ENCODE peak calls at places on chromosomes 7 and 10, in seven cellular contexts. One of them, this sample, is unnamed.

GRCh38 chr10:98041352-98042043 is 11.1 kb upstream of the CRTAC1 start:
- DNase-seq in HCT116: peak; percentile 61
- DNase-seq in H1: peak; percentile 84
- DNase-seq in K562: peak; percentile 54
- DNase-seq in GM12878: no peak
- DNase-seq in SK-N-SH: peak; percentile 72
- DNase-seq in HepG2: peak; percentile 54
- DNase-seq in this sample: peak; percentile 58

GRCh38 chr7:158204453-158204852 is 383.2 kb downstream of the PTPRN2 start:
- DNase-seq in HCT116: no peak
- DNase-seq in H1: no peak
- DNase-seq in K562: no peak
- DNase-seq in GM12878: no peak
- DNase-seq in SK-N-SH: no peak
- DNase-seq in HepG2: no peak
- DNase-seq in this sample: no peak

GRCh38 chr7:119175916-119176627 is 951.6 kb downstream of the ANKRD7 start:
- DNase-seq in HCT116: peak; percentile 83
- DNase-seq in H1: peak; percentile 65
- DNase-seq in K562: peak; percentile 19
- DNase-seq in GM12878: peak; percentile 1
- DNase-seq in SK-N-SH: peak; percentile 26
- DNase-seq in HepG2: peak; percentile 67
- DNase-seq in this sample: peak; percentile 84

GRCh38 chr7:101628522-101628921 is 574 bp downstream of the MYL10 start:
- DNase-seq in HCT116: no peak
- DNase-seq in H1: no peak
- DNase-seq in K562: no peak
- DNase-seq in GM12878: no peak
- DNase-seq in SK-N-SH: peak; percentile 41
- DNase-seq in HepG2: no peak
- DNase-seq in this sample: no peak

GRCh38 chr10:114504769-114505579 is 100.7 kb upstream of the AFAP1L2 start:
- DNase-seq in HCT116: no peak
- DNase-seq in H1: no peak
- DNase-seq in K562: no peak
- DNase-seq in GM12878: no peak
- DNase-seq in SK-N-SH: no peak
- DNase-seq in HepG2: peak; percentile 67
- DNase-seq in this sample: no peak

GRCh38 chr10:6022693-6023092 is 39.5 kb downstream of the IL2RA start:
- DNase-seq in HCT116: no peak
- DNase-seq in H1: no peak
- DNase-seq in K562: no peak
- DNase-seq in GM12878: no peak
- DNase-seq in SK-N-SH: no peak
- DNase-seq in HepG2: no peak
- DNase-seq in this sample: no peak

GRCh38 chr7:47634273-47634672 is 52.4 kb upstream of the TNS3 start:
- DNase-seq in HCT116: no peak
- DNase-seq in H1: no peak
- DNase-seq in K562: no peak
- DNase-seq in GM12878: no peak
- DNase-seq in SK-N-SH: no peak
- DNase-seq in HepG2: no peak
- DNase-seq in this sample: no peak

GRCh38 chr7:92057375-92057774 is 76.9 kb downstream of the CYP51A1 start:
- DNase-seq in HCT116: no peak
- DNase-seq in H1: no peak
- DNase-seq in K562: no peak
- DNase-seq in GM12878: no peak
- DNase-seq in SK-N-SH: no peak
- DNase-seq in HepG2: no peak
- DNase-seq in this sample: peak; percentile 39

GRCh38 chr10:86019141-86019540 is 347.5 kb downstream of the GRID1 start:
- DNase-seq in HCT116: no peak
- DNase-seq in H1: no peak
- DNase-seq in K562: no peak
- DNase-seq in GM12878: no peak
- DNase-seq in SK-N-SH: no peak
- DNase-seq in HepG2: no peak
- DNase-seq in this sample: no peak

GRCh38 chr10:11511325-11511724 is 100.1 kb downstream of the USP6NL start:
- DNase-seq in HCT116: no peak
- DNase-seq in H1: no peak
- DNase-seq in K562: no peak
- DNase-seq in GM12878: no peak
- DNase-seq in SK-N-SH: no peak
- DNase-seq in HepG2: no peak
- DNase-seq in this sample: no peak

GRCh38 chr10:133229265-133230022 is 573 bp upstream of the UTF1 start:
- DNase-seq in HCT116: no peak
- DNase-seq in H1: no peak
- DNase-seq in K562: no peak
- DNase-seq in GM12878: no peak
- DNase-seq in SK-N-SH: no peak
- DNase-seq in HepG2: no peak
- DNase-seq in this sample: no peak

GRCh38 chr10:92903633-92904032 is 55.3 kb downstream of the EXOC6 start:
- DNase-seq in HCT116: no peak
- DNase-seq in H1: no peak
- DNase-seq in K562: no peak
- DNase-seq in GM12878: no peak
- DNase-seq in SK-N-SH: no peak
- DNase-seq in HepG2: peak; percentile 61
- DNase-seq in this sample: no peak

GRCh38 chr7:148149730-148150129 is 440.8 kb upstream of the C7orf33 start:
- DNase-seq in HCT116: no peak
- DNase-seq in H1: no peak
- DNase-seq in K562: no peak
- DNase-seq in GM12878: no peak
- DNase-seq in SK-N-SH: no peak
- DNase-seq in HepG2: no peak
- DNase-seq in this sample: no peak

GRCh38 chr10:128324058-128324457 is 197.8 kb upstream of the MKI67 start:
- DNase-seq in HCT116: no peak
- DNase-seq in H1: peak; percentile 63
- DNase-seq in K562: peak; percentile 53
- DNase-seq in GM12878: no peak
- DNase-seq in SK-N-SH: no peak
- DNase-seq in HepG2: peak; percentile 18
- DNase-seq in this sample: peak; percentile 27

DNA sequence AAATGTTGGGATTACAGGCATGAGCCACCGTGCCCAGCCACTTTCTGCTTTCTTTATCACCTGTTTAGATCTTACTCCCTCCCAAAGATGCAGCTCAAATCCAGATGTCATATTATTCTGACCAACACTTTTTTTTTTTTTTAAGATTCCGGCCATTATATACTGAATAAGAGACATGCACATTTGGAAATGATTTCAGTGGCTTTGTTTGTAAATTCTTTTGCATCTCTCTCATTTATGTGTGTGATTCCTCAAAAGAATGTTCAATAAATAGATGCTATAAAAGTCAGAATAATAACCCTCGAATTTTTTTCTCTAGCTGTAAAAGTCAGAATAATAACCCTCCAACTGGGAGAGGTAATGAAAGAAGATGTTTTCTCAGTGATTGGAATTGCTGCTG is 25.4 kb downstream of the HECW1 start:
- DNase-seq in HCT116: no peak
- DNase-seq in H1: no peak
- DNase-seq in K562: no peak
- DNase-seq in GM12878: no peak
- DNase-seq in SK-N-SH: no peak
- DNase-seq in HepG2: no peak
- DNase-seq in this sample: no peak
- H3K9ac ChIP-seq in HCT116: no peak overlapping the region
- H3K9ac ChIP-seq in H1: no peak overlapping the region
- H3K9ac ChIP-seq in K562: no peak overlapping the region
- H3K9ac ChIP-seq in GM12878: no peak overlapping the region
- H3K9ac ChIP-seq in SK-N-SH: no peak overlapping the region
- H3K9ac ChIP-seq in HepG2: no peak overlapping the region
- H3K9ac ChIP-seq in this sample: no peak overlapping the region

DNA sequence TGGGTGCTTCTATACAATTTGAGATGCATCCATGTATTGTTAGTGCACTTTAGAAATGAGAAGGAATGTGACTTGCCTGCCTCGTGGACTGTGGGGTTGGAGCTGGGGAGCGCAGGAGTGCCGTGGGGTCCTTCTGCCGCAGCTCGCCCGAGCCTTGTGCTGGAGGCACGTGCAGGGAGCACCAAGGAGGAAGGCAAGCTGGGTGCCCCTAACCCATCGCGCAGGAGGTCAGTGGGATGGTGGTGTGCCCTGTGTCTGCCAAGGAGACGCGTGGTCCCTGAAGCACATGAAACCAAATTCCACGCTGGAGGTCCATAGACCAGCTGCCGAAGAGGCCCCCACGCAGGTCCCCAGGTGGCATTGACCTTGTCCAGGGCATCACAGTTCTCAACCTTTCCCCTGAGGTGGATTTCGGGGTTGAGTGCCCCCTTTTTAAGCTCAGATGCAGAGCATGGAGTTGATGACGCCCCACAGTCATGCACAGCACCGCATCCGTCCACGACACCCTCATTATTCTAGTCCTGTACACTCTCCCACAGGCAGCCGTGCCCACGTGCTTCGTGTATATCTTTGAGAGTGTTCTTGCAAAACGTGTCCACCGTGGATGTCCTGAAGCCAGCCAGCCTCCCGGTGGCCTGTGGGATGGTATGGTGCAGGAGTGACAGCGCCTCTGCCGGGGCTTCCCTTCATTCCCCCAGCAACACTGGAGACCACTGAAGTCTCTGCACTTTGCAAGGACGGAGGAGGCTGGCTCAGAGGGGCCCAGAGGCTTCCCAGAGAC is 35.5 kb downstream of the FKBP6 start:
- DNase-seq in HCT116: no peak
- DNase-seq in H1: no peak
- DNase-seq in K562: no peak
- DNase-seq in GM12878: no peak
- DNase-seq in SK-N-SH: no peak
- DNase-seq in HepG2: no peak
- DNase-seq in this sample: no peak
- TF ChIP-seq YY1 in HCT116: no peak
- TF ChIP-seq YY1 in H1: no peak
- TF ChIP-seq YY1 in K562: no peak
- TF ChIP-seq YY1 in GM12878: no peak
- TF ChIP-seq YY1 in SK-N-SH: no peak
- TF ChIP-seq YY1 in HepG2: no peak
- TF ChIP-seq YY1 in this sample: no peak

GRCh38 chr7:106866298-106867281 is 1.5 kb downstream of the PIK3CG start:
- DNase-seq in HCT116: no peak
- DNase-seq in H1: no peak
- DNase-seq in K562: peak; percentile 54
- DNase-seq in GM12878: peak; percentile 44
- DNase-seq in SK-N-SH: no peak
- DNase-seq in HepG2: no peak
- DNase-seq in this sample: no peak
- H3K4me1 ChIP-seq in HCT116: no peaks in the 10 kb centered on the region
- H3K4me1 ChIP-seq in H1: no peaks in the 10 kb centered on the region
- H3K4me1 ChIP-seq in K562: peaks cover 58% of the 10 kb centered on the region
- H3K4me1 ChIP-seq in GM12878: peaks cover 41% of the 10 kb centered on the region
- H3K4me1 ChIP-seq in SK-N-SH: peaks cover 4% of the 10 kb centered on the region
- H3K4me1 ChIP-seq in HepG2: no peaks in the 10 kb centered on the region
- H3K4me1 ChIP-seq in this sample: no peaks in the 10 kb centered on the region

DNA sequence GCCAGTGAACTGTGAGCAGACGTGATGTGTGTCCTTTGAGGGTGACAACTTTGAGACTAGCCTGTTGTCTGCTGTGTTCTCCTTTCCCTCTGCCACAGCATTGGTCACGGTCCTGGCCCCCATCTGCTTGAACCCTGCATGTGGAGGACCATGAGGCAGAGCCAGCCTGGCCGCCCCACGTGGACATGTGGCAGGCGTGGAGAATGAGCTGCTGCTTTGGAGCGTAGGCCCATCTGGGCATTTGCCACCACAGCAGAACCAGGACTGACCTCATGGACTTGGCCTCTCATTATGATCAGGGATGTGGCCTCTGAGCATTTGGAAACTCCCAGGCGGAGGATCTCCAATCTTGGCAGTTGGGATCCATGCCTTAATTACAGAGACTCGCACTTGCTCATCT is 448.5 kb downstream of the TCERG1L start:
- DNase-seq in HCT116: no peak
- DNase-seq in H1: no peak
- DNase-seq in K562: no peak
- DNase-seq in GM12878: no peak
- DNase-seq in SK-N-SH: no peak
- DNase-seq in HepG2: no peak
- DNase-seq in this sample: no peak
- H3K9ac ChIP-seq in HCT116: no peak overlapping the region
- H3K9ac ChIP-seq in H1: no peak overlapping the region
- H3K9ac ChIP-seq in K562: no peak overlapping the region
- H3K9ac ChIP-seq in GM12878: no peak overlapping the region
- H3K9ac ChIP-seq in SK-N-SH: no peak overlapping the region
- H3K9ac ChIP-seq in HepG2: no peak overlapping the region
- H3K9ac ChIP-seq in this sample: no peak overlapping the region

GRCh38 chr7:70693690-70694356 is 438.1 kb upstream of the GALNT17 start:
- DNase-seq in HCT116: no peak
- DNase-seq in H1: peak; percentile 85
- DNase-seq in K562: no peak
- DNase-seq in GM12878: no peak
- DNase-seq in SK-N-SH: peak; percentile 96
- DNase-seq in HepG2: no peak
- DNase-seq in this sample: no peak
- TF ChIP-seq YY1 in HCT116: no peak
- TF ChIP-seq YY1 in H1: no peak
- TF ChIP-seq YY1 in K562: no peak
- TF ChIP-seq YY1 in GM12878: no peak
- TF ChIP-seq YY1 in SK-N-SH: no peak
- TF ChIP-seq YY1 in HepG2: no peak
- TF ChIP-seq YY1 in this sample: no peak

GRCh38 chr7:116557901-116558300 is 33.1 kb downstream of the CAV1 start:
- DNase-seq in HCT116: no peak
- DNase-seq in H1: no peak
- DNase-seq in K562: no peak
- DNase-seq in GM12878: no peak
- DNase-seq in SK-N-SH: no peak
- DNase-seq in HepG2: no peak
- DNase-seq in this sample: no peak
- H3K4me1 ChIP-seq in HCT116: no peaks in the 10 kb centered on the region
- H3K4me1 ChIP-seq in H1: no peaks in the 10 kb centered on the region
- H3K4me1 ChIP-seq in K562: no peaks in the 10 kb centered on the region
- H3K4me1 ChIP-seq in GM12878: no peaks in the 10 kb centered on the region
- H3K4me1 ChIP-seq in SK-N-SH: peaks cover 3% of the 10 kb centered on the region
- H3K4me1 ChIP-seq in HepG2: no peaks in the 10 kb centered on the region
- H3K4me1 ChIP-seq in this sample: no peaks in the 10 kb centered on the region

DNA sequence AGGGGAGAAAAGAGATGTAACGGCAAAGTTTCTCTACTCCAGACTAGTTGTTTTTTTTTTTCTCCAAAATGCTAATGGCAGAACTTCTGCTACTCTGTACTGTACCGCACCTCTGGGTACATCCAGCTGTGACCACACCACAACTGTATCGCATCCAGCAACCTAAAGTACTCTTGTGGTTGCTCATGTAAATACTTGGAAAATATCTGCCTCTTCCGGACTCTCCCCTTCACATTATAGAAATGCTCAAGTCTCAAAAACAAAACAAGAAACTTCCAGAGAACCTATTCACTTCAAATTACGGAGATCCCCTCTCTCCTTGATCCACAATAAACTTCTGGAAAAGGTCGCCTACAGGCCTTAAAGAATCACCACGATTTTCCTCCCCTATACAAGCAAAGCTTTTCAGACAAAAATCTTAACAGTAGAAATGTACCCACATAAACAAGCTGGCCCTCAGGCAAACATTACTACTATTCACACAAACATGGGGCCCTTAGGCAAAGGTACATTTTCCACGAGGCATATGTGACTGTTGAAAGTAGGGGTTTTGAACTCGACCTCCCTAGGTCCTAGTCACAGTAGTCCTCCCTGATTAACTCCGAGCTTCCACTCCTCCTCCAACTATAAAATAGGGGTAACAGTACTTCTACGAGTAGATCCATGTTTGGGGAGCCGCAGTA is 222.9 kb upstream of the MKLN1 start:
- DNase-seq in HCT116: no peak
- DNase-seq in H1: no peak
- DNase-seq in K562: no peak
- DNase-seq in GM12878: no peak
- DNase-seq in SK-N-SH: no peak
- DNase-seq in HepG2: no peak
- DNase-seq in this sample: no peak
- H3K9ac ChIP-seq in HCT116: no peak overlapping the region
- H3K9ac ChIP-seq in H1: no peak overlapping the region
- H3K9ac ChIP-seq in K562: no peak overlapping the region
- H3K9ac ChIP-seq in GM12878: no peak overlapping the region
- H3K9ac ChIP-seq in SK-N-SH: peak overlapping the region; percentile 52
- H3K9ac ChIP-seq in HepG2: peak overlapping the region; percentile 75
- H3K9ac ChIP-seq in this sample: peak overlapping the region; percentile 76

This sample was measured in NT2/D1.